ENCODE peak calls at places on chromosome 15, in nine cellular contexts. P, V, Q, Z, A, R, J, G and E are unnamed samples.
A peak's percentile ranks its signal among the peaks of the same experiment; 100 is the strongest.

GRCh38 chr15:57183041-57183440 is 193.3 kb upstream of the CGNL1 start:
- DNase-seq in J (no peak), R (peak; percentile 61), G (no peak), P (no peak), V (no peak), A (peak; percentile 52), Z (no peak), Q (no peak), E (no peak)

GRCh38 chr15:72782274-72782992 is 1.1 kb downstream of the ADPGK start:
- DNase-seq in G (no peak), P (no peak), Q (no peak), R (peak; percentile 18), V (no peak), Z (no peak), J (peak; percentile 32), A (no peak), E (peak; percentile 71)

GRCh38 chr15:101489236-101489632 is 273 bp downstream of the PCSK6 start:
- DNase-seq in A (no peak), R (peak; percentile 16), Q (no peak), J (peak; percentile 73), V (no peak), G (peak; percentile 90), P (no peak), Z (peak; percentile 16), E (peak; percentile 94)

GRCh38 chr15:60326824-60327654 is 70.7 kb downstream of the ANXA2 start:
- DNase-seq in V (peak; percentile 48), J (peak; percentile 76), R (no peak), P (peak; percentile 51), A (no peak), Z (peak; percentile 79), Q (no peak), G (peak; percentile 40), E (no peak)

GRCh38 chr15:77118787-77119410 is 48.0 kb upstream of the TSPAN3 start:
- DNase-seq in Q (no peak), R (peak; percentile 68), Z (peak; percentile 68), J (peak; percentile 80), G (peak; percentile 55), P (peak; percentile 67), A (peak; percentile 58), V (peak; percentile 40), E (no peak)

GRCh38 chr15:39365161-39365560 is 215.7 kb upstream of the THBS1 start:
- DNase-seq in G (no peak), R (peak; percentile 47), P (no peak), J (no peak), Q (no peak), A (peak; percentile 26), Z (no peak), V (no peak), E (peak; percentile 34)

GRCh38 chr15:77827860-77828259 is 195.1 kb upstream of the LINGO1 start:
- DNase-seq in J (no peak), G (no peak), Z (no peak), V (no peak), P (no peak), R (no peak), A (no peak), Q (no peak), E (no peak)

GRCh38 chr15:81304226-81304625 is 19.7 kb downstream of the STARD5 start:
- DNase-seq in J (no peak), A (peak; percentile 80), G (no peak), Q (no peak), R (peak; percentile 82), V (peak; percentile 47), Z (no peak), P (no peak), E (peak; percentile 65)

GRCh38 chr15:59372352-59373211 is at the start of gene MYO1E:
- DNase-seq in Q (no peak), R (peak; percentile 98), Z (peak; percentile 96), A (peak; percentile 96), V (peak; percentile 98), G (peak; percentile 93), J (peak; percentile 95), P (peak; percentile 40), E (peak; percentile 99)

GRCh38 chr15:47746516-47746915 is 29.2 kb downstream of the SEMA6D start:
- DNase-seq in G (no peak), V (no peak), J (no peak), A (no peak), Z (no peak), P (no peak), Q (no peak), R (no peak), E (no peak)

GRCh38 chr15:53862371-53862770 is 102.9 kb upstream of the WDR72 start:
- DNase-seq in G (no peak), A (no peak), Z (no peak), P (no peak), J (peak; percentile 14), V (no peak), R (no peak), Q (no peak), E (no peak)

GRCh38 chr15:55791576-55792400 is 48.8 kb upstream of the PRTG start:
- DNase-seq in P (no peak), G (no peak), R (peak; percentile 94), Q (no peak), Z (peak; percentile 36), A (peak; percentile 93), J (no peak), V (peak; percentile 63), E (no peak)

GRCh38 chr15:52789601-52790165 is 453 bp downstream of the ONECUT1 start:
- DNase-seq in J (no peak), G (peak; percentile 67), A (peak; percentile 9), Z (no peak), V (peak; percentile 21), P (peak; percentile 7), R (peak; percentile 23), Q (no peak), E (peak; percentile 81)

GRCh38 chr15:44468713-44469385 is 41.4 kb downstream of the CTDSPL2 start:
- DNase-seq in G (peak; percentile 20), A (peak; percentile 64), P (no peak), Z (peak; percentile 58), V (peak; percentile 84), J (no peak), R (peak; percentile 65), Q (peak; percentile 23), E (peak; percentile 85)

GRCh38 chr15:99967841-99968371 is 234.7 kb upstream of the LYSMD4 start:
- DNase-seq in P (no peak), R (peak; percentile 37), V (peak; percentile 86), A (no peak), J (no peak), Z (peak; percentile 79), Q (peak; percentile 94), G (no peak), E (no peak)

GRCh38 chr15:85354948-85355347 is 25.5 kb upstream of the AKAP13 start:
- DNase-seq in Q (no peak), R (no peak), Z (no peak), A (no peak), J (no peak), V (no peak), G (no peak), P (no peak), E (no peak)
- H2AFZ ChIP-seq in Q (no peak overlapping the region), R (no peak overlapping the region), Z (no peak overlapping the region), A (peak overlapping the region; percentile 64), J (no peak overlapping the region), V (no peak overlapping the region), G (no peak overlapping the region), P (no peak overlapping the region), E (no peak overlapping the region)

GRCh38 chr15:65863106-65863505 is 6.2 kb upstream of the RAB11A start:
- DNase-seq in G (no peak), V (no peak), R (no peak), P (peak; percentile 20), Q (no peak), Z (no peak), A (no peak), J (no peak), E (no peak)
- H2AFZ ChIP-seq in G (peak overlapping the region; percentile 74), V (peak overlapping the region; percentile 30), R (peak overlapping the region; percentile 36), P (peak overlapping the region; percentile 93), Q (peak overlapping the region; percentile 3), Z (peak overlapping the region; percentile 42), A (no peak overlapping the region), J (no peak overlapping the region), E (peak overlapping the region; percentile 89)

DNA sequence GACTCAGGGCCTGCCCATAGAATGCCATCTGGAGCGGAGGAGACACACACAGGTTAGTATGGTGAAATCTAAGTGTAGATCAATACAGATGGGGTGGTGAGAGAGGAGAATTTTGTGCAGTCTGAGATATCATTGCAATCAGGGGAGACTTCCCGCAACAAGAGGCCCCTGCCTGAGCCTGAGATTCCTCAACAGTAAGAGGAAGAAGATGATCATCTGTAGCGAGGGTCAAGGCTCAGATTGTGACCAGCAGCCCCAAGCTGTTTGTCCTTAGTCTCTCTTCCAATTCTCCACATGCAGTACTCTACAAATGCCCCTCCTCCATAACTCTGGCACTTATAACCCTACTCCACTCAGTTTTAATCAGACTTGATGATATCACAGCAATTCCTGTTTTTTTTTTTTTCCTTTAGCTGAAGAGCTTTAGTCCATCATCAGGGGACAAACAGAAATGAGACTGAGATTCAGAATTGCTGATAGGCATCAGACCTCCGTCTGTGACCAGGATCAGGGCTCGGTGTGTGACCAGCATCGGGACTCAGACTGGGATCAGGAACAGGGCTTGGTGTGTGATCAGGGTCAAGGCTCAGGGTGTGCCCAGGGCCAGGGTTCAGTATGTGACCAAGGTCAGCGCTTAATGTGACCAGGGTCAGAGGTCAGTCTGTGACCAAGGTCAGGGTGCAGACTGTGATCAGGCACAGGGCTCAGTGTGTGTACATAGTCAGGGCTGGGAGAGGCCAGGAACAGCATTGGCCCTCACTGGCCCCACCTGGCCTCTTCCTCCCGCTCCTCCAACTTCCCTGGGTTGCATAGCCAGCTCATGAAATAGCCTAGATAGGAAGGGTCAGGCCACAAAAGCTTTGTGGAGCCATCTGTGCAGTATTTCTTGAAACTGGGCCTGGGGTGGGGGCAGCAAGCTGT is 14.1 kb downstream of the LOXL1 start:
- DNase-seq in P (no peak), Q (no peak), V (no peak), G (peak; percentile 76), J (no peak), A (no peak), Z (peak; percentile 30), R (no peak), E (peak; percentile 90)
- H2AFZ ChIP-seq in P (no peak overlapping the region), Q (no peak overlapping the region), V (no peak overlapping the region), G (no peak overlapping the region), J (no peak overlapping the region), A (no peak overlapping the region), Z (no peak overlapping the region), R (no peak overlapping the region), E (no peak overlapping the region)

GRCh38 chr15:93941687-93942086 is 289.7 kb upstream of the MCTP2 start:
- DNase-seq in Q (no peak), G (no peak), P (no peak), A (no peak), V (no peak), J (no peak), R (no peak), Z (no peak), E (no peak)

GRCh38 chr15:93942140-93942808 is 289.1 kb upstream of the MCTP2 start:
- DNase-seq in A (peak; percentile 40), P (no peak), R (peak; percentile 51), G (no peak), V (no peak), Z (no peak), Q (no peak), J (no peak), E (peak; percentile 44)

GRCh38 chr15:93948728-93949127 is 282.6 kb upstream of the MCTP2 start:
- DNase-seq in G (no peak), Z (no peak), A (no peak), R (no peak), Q (no peak), P (no peak), J (no peak), V (no peak), E (no peak)

DNA sequence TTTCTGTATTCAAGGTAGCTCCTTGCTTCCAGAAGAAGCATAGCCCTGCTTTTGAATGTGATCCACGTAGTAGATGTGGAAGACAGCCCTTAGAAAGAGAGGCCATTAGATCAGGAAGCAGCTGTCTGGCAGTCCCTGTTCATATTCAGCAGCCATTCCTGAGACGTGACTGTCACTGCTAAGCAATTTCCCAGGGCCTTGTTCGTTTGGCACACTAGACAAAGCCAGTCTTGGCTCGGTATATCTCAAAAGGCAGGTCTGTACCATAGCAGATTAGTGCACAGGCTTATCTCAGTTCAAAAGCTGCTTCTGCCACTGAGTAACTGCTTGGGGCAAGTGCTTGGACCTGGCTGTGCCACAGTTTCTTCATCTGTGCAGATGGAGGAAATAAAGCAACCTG is 287.8 kb upstream of the MCTP2 start:
- DNase-seq in V (no peak), R (peak; percentile 58), P (no peak), Z (no peak), G (peak; percentile 9), A (peak; percentile 45), J (peak; percentile 13), Q (no peak), E (no peak)
- H2AFZ ChIP-seq in V (no peak overlapping the region), R (no peak overlapping the region), P (no peak overlapping the region), Z (no peak overlapping the region), G (no peak overlapping the region), A (peak overlapping the region; percentile 18), J (no peak overlapping the region), Q (peak overlapping the region; percentile 83), E (no peak overlapping the region)